ENCODE peak calls at places on chromosome 2, in six cellular contexts. P, Z, B, A, C and S are unnamed samples.

GRCh38 chr2:231094671-231095346 is 30.0 kb downstream of the HTR2B start:
- DNase-seq in P (no peak), Z (no peak), B (no peak), A (no peak), C (no peak), S (no peak)

GRCh38 chr2:68328901-68329300 is 9.2 kb upstream of the CNRIP1 start:
- DNase-seq in P (no peak), Z (no peak), B (no peak), A (no peak), C (no peak), S (no peak)

GRCh38 chr2:11842324-11842723 is 95.9 kb downstream of the LPIN1 start:
- DNase-seq in P (no peak), Z (no peak), B (peak; percentile 26), A (no peak), C (no peak), S (no peak)

GRCh38 chr2:8368463-8368862 is 313.4 kb upstream of the ID2 start:
- DNase-seq in P (no peak), Z (no peak), B (no peak), A (no peak), C (no peak), S (no peak)

GRCh38 chr2:1745171-1746023 is 1.1 kb upstream of the PXDN start:
- DNase-seq in P (no peak), Z (no peak), B (no peak), A (no peak), C (no peak), S (no peak)

GRCh38 chr2:168775837-168776236 is 26.6 kb upstream of the NOSTRIN start:
- DNase-seq in P (no peak), Z (no peak), B (no peak), A (no peak), C (no peak), S (no peak)

GRCh38 chr2:30860715-30861114 is 53.5 kb upstream of the CAPN13 start:
- DNase-seq in P (no peak), Z (no peak), B (no peak), A (no peak), C (no peak), S (no peak)

GRCh38 chr2:132424526-132425121 is 8.0 kb downstream of the GPR39 start:
- DNase-seq in P (no peak), Z (no peak), B (no peak), A (no peak), C (no peak), S (peak; percentile 26)

GRCh38 chr2:207042155-207042554 is 102.8 kb downstream of the CPO start:
- DNase-seq in P (no peak), Z (no peak), B (peak; percentile 15), A (no peak), C (no peak), S (no peak)

GRCh38 chr2:238261718-238262375 is 22.0 kb upstream of the HES6 start:
- DNase-seq in P (no peak), Z (no peak), B (no peak), A (no peak), C (no peak), S (no peak)

GRCh38 chr2:66301073-66301766 is 133.7 kb upstream of the MEIS1 start:
- DNase-seq in P (no peak), Z (no peak), B (no peak), A (no peak), C (no peak), S (no peak)

GRCh38 chr2:219416233-219416598 is 2.0 kb upstream of the DES start:
- DNase-seq in P (no peak), Z (no peak), B (no peak), A (no peak), C (no peak), S (no peak)

GRCh38 chr2:233542507-233542906 is 24.1 kb downstream of the USP40 start:
- DNase-seq in P (no peak), Z (no peak), B (no peak), A (no peak), C (no peak), S (peak; percentile 63)